ENCODE peak calls at places on chromosomes 2 and 18, in five cellular contexts. I, E, O, D and B are unnamed samples.

GRCh38 chr2:205197468-205198129 is 484.7 kb upstream of the NRP2 start:
- DNase-seq in E (no peak), D (no peak), O (no peak), I (no peak), B (no peak)

GRCh38 chr2:27735263-27735904 is 36.1 kb upstream of the MRPL33 start:
- DNase-seq in I (no peak), O (peak), D (peak), E (peak), B (peak)

GRCh38 chr2:78992807-78993517 is 32.5 kb upstream of the REG3G start:
- DNase-seq in D (no peak), O (no peak), E (peak), I (no peak), B (no peak)

GRCh38 chr2:181988154-181988924 is 2.7 kb downstream of the PPP1R1C start:
- DNase-seq in E (no peak), O (no peak), I (no peak), D (no peak), B (no peak)

GRCh38 chr18:44943201-44943881 is 262.7 kb downstream of the SETBP1 start:
- DNase-seq in I (no peak), D (no peak), O (peak), E (peak), B (no peak)

GRCh38 chr18:58867281-58867961 is 2.7 kb downstream of the ZNF532 start:
- DNase-seq in O (peak), I (no peak), E (peak), D (no peak), B (no peak)

GRCh38 chr18:62509779-62510178 is 13.0 kb upstream of the ZCCHC2 start:
- DNase-seq in D (no peak), E (no peak), I (no peak), O (no peak), B (no peak)

GRCh38 chr2:239298126-239298804 is 102.6 kb downstream of the HDAC4 start:
- DNase-seq in D (no peak), E (no peak), O (no peak), I (no peak), B (no peak)

GRCh38 chr2:23503097-23503496 is 118.1 kb downstream of the KLHL29 start:
- DNase-seq in O (no peak), E (no peak), I (no peak), D (no peak), B (no peak)

GRCh38 chr2:69742170-69742952 is 427 bp downstream of the ANXA4 start:
- DNase-seq in I (no peak), D (no peak), O (peak), E (peak), B (no peak)

GRCh38 chr2:88729061-88729745 is 37.7 kb downstream of the RPIA start:
- DNase-seq in O (peak), D (no peak), I (peak), E (no peak), B (no peak)

GRCh38 chr2:108633379-108633778 is 85.9 kb upstream of the RANBP2 start:
- DNase-seq in E (no peak), I (no peak), O (no peak), D (no peak), B (no peak)

GRCh38 chr2:23622466-23622865 is 237.5 kb downstream of the KLHL29 start:
- DNase-seq in O (no peak), I (no peak), E (no peak), D (no peak), B (no peak)

GRCh38 chr2:128540670-128541069 is 222.0 kb upstream of the HS6ST1 start:
- DNase-seq in O (no peak), E (no peak), I (no peak), D (no peak), B (no peak)

DNA sequence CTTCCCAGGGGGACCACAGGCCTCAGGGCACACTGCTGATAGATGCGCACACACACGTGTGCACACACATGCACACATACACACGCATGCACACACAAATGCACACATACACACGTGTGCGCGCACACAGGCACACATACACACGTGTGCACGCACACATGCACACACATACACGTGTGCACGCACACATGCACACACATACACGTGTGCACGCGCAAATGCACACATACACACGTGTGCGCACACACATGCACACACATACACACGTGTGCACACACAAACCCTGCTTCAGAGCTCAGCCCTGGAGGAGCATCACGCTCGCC is 74.7 kb upstream of the CTDP1 start:
- DNase-seq in D (peak), E (no peak), O (no peak), I (no peak), B (no peak)
- TF ChIP-seq CTCF in D (no peak), E (no peak), O (no peak), I (no peak), B (no peak)

GRCh38 chr2:223957092-223957851 is at the start of gene MRPL44:
- DNase-seq in O (peak), D (peak), I (peak), E (peak), B (peak)
- TF ChIP-seq CTCF in O (no peak), D (no peak), I (no peak), E (no peak), B (no peak)

DNA sequence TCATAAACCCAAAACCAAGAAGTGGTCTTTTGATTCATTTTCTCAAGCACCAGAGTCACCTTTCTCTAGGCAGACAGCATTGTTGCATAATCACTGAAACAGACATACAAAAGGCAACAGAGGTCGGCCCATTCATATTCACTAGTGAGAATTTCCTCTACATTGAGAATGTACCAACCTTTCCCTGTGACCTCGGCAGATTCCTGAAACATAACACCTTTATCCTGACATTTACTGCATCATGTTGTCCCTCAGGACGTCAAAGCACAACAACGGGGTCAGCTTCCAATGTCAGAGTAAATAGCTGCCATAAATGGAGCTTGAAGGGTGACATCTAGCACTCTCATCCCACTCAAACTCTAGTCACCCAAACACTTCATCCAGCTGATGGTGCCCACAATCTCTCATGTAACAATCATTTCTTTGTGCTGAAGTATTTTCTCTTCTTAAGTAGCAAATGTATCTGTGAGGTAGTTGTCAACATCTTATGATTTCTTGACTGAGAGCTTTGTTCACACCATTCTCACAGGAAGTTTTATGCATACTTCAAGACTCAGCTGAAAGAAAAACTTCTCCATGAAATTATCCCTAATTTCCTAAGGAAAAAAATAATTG is 802.6 kb upstream of the CHAC2 start:
- DNase-seq in O (no peak), I (no peak), D (no peak), E (no peak), B (no peak)
- TF ChIP-seq CTCF in O (no peak), I (no peak), D (no peak), E (no peak), B (no peak)

GRCh38 chr18:2997846-2998599 is 14.9 kb downstream of the LPIN2 start:
- DNase-seq in D (no peak), I (no peak), O (no peak), E (no peak), B (no peak)

GRCh38 chr18:2994190-2994589 is 18.8 kb downstream of the LPIN2 start:
- DNase-seq in O (no peak), D (no peak), I (no peak), E (no peak), B (no peak)

GRCh38 chr18:2992995-2993877 is 19.7 kb downstream of the LPIN2 start:
- DNase-seq in E (no peak), O (no peak), D (no peak), I (no peak), B (no peak)

GRCh38 chr18:2997429-2997828 is 15.5 kb downstream of the LPIN2 start:
- DNase-seq in I (no peak), E (no peak), D (no peak), O (no peak), B (no peak)

DNA sequence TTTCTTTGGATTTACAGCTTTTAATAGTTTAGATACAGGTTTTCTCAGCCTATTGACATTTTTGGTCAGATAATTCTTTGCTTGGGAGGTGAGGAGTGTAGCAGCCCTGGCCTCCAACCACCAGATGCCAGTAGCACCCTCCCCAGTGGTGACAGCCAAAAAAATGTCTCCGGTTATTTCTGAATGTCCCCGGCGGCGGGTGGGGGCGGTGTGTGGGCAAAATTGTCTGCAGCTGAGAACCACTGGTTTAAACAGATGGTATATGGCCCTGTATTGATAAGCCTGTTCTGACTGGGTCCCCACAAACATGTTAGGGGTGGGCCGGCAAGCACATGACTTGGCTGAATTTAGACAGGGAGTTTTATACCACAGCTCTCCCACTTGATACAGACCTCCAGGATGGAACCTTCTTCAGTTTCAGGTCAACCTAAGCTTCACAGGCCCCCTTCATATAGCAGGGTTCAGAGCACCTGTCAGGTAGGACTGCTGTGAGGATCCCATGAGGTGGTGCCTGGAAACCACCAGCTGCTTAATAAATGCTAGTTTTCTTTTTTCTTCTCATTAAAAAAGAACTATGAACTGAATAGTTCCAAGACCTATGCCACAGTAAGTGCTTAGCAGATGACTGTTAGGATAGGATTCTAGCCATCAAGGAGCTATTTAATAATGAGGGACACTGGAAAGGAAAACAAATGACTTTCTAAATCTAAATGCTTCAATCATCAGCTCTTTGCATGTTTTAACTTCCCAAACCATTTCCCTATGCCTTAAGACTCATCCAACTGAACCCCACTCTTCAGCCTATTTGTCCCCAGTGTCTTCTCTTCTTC is 18.1 kb downstream of the LPIN2 start:
- DNase-seq in O (no peak), E (peak), I (no peak), D (peak), B (no peak)
- TF ChIP-seq CTCF in O (peak), E (no peak), I (peak), D (peak), B (no peak)

GRCh38 chr2:130884503-130884902 is 47.8 kb downstream of the ARHGEF4 start:
- DNase-seq in O (no peak), E (no peak), D (no peak), I (no peak), B (no peak)

GRCh38 chr2:130884013-130884412 is 47.3 kb downstream of the ARHGEF4 start:
- DNase-seq in E (no peak), D (no peak), I (no peak), O (peak), B (no peak)

GRCh38 chr2:130882991-130883390 is 46.3 kb downstream of the ARHGEF4 start:
- DNase-seq in D (no peak), E (no peak), I (no peak), O (no peak), B (no peak)

GRCh38 chr2:130882111-130882510 is 45.4 kb downstream of the ARHGEF4 start:
- DNase-seq in E (no peak), I (no peak), O (peak), D (no peak), B (no peak)

DNA sequence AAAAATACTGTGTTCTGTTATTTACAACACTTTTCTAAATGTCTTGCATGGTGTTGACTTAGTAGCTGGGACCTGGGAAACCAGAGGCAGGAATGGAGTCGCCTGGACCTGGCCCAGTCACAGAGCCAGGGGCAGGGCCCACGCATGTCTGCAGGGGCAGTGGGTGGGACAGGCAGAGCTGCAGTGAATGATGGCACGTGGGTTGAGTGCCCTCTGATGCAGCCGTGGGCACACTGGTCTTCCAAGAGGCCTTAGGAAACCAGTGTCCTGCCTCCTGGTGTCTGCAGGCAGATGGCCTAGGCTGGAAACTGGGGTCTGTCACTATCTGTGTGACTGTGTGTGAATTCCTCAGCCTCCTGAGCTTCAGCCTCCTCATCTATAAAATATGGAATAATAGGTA is 46.8 kb downstream of the ARHGEF4 start:
- DNase-seq in D (no peak), E (no peak), I (no peak), O (no peak), B (no peak)
- TF ChIP-seq CTCF in D (no peak), E (no peak), I (no peak), O (no peak), B (no peak)

GRCh38 chr2:6452702-6453481 is 412.8 kb downstream of the CMPK2 start:
- DNase-seq in I (peak), E (no peak), O (no peak), D (no peak), B (no peak)
- TF ChIP-seq CTCF in I (peak), E (no peak), O (no peak), D (no peak), B (no peak)

GRCh38 chr2:130336877-130337734 is 5.6 kb upstream of the IMP4 start:
- DNase-seq in E (peak), I (peak), D (peak), O (peak), B (peak)
- TF ChIP-seq CTCF in E (no peak), I (peak), D (no peak), O (no peak), B (no peak)

DNA sequence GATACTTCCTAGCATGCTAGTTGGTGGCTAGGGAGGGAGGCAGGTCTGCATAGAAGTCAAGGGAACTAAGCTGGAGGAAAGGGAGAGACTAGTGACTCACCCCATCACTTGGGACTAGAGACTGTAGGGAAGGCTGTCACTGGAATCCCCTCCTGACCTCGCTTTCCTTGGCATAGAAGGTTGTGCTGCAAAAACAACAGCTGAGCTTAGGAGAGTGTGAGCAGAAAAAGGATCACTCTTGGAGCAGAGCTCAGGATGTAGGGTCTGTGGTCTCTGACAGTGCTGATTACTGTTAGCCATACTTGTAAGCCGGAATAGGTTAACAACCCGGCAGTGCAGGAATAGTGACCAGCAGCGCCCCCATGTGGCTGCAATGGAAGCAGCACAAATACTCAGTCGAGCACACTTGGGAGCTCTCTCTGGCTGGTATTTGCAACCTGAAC is 66.9 kb upstream of the SMAD2 start:
- DNase-seq in D (no peak), E (peak), I (no peak), O (no peak), B (no peak)
- TF ChIP-seq CTCF in D (peak), E (peak), I (peak), O (peak), B (no peak)

DNA sequence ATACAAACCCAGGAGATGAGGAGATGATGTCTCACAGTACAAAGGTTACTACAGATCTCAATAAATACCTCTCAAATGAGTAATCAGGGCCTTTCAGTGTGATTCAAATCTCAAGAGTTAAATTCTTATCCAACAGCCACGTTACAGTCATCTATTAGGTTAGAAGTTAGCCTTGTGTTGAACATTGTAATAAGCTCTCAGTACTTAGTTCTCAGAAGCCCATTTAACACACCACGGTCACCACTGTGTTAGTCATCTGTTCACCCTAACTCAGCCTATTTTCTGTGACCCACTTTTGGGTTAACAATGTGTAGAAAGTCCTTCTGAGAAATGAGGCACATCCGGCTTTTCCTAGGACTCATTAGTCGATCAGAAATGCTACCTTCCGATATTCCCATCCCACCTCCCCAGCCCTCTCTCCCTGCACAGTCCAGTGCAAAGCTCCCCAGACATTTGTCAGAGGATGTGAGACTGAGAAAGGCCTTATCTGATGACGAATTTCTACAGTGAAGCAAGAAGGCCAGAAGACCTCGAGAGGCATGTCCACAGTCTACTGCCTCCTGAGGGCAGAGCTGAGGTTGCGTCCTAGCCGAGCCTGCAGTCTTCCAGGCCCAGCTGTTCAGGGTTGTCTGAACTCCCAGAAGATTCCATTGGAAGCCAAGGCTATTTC is 92.5 kb downstream of the ACTR2 start:
- DNase-seq in E (no peak), O (peak), I (peak), D (peak), B (no peak)
- TF ChIP-seq CTCF in E (no peak), O (peak), I (peak), D (no peak), B (no peak)